ENCODE peak calls at places on chromosomes 11 and 22, in seven cellular contexts. H, O, V, C, P, W and B are unnamed samples.

GRCh38 chr22:38258895-38259294 is 13.9 kb downstream of the TMEM184B start:
- DNase-seq in H (no peak), O (no peak), V (no peak), C (no peak), P (no peak), W (no peak), B (no peak)

GRCh38 chr11:198236-198806 is 5.4 kb downstream of the SCGB1C1 start:
- DNase-seq in H (no peak), O (no peak), V (no peak), C (no peak), P (no peak), W (no peak), B (no peak)

GRCh38 chr11:78417888-78418583 is 416 bp upstream of the GAB2 start:
- DNase-seq in H (peak; percentile 94), O (peak; percentile 96), V (peak; percentile 71), C (peak; percentile 89), P (peak; percentile 62), W (peak; percentile 84), B (no peak)

GRCh38 chr11:90855531-90855930 is 632.7 kb upstream of the CHORDC1 start:
- DNase-seq in H (no peak), O (no peak), V (no peak), C (no peak), P (no peak), W (no peak), B (no peak)

GRCh38 chr11:116650052-116650451 is 122.7 kb downstream of the BUD13 start:
- DNase-seq in H (no peak), O (no peak), V (no peak), C (no peak), P (no peak), W (no peak), B (no peak)

GRCh38 chr22:40377931-40378330 is 7.5 kb downstream of the SGSM3 start:
- DNase-seq in H (no peak), O (no peak), V (no peak), C (peak; percentile 7), P (no peak), W (no peak), B (no peak)

GRCh38 chr11:129275825-129276224 is 83.7 kb upstream of the ARHGAP32 start:
- DNase-seq in H (no peak), O (no peak), V (no peak), C (no peak), P (no peak), W (no peak), B (no peak)

GRCh38 chr11:46117842-46118241 is 3.4 kb downstream of the PHF21A start:
- DNase-seq in H (no peak), O (no peak), V (no peak), C (no peak), P (no peak), W (no peak), B (no peak)

GRCh38 chr11:22390283-22390655 is 52.1 kb downstream of the SLC17A6 start:
- DNase-seq in H (no peak), O (no peak), V (no peak), C (no peak), P (no peak), W (no peak), B (no peak)

GRCh38 chr11:77086521-77087472 is 15.8 kb upstream of the OMP start:
- DNase-seq in H (peak; percentile 75), O (no peak), V (no peak), C (peak; percentile 60), P (no peak), W (no peak), B (no peak)

GRCh38 chr11:62008177-62008576 is 40.7 kb upstream of the FTH1 start:
- DNase-seq in H (no peak), O (no peak), V (no peak), C (no peak), P (no peak), W (no peak), B (no peak)

GRCh38 chr11:73453562-73453961 is 77.4 kb downstream of the RELT start:
- DNase-seq in H (no peak), O (peak; percentile 35), V (no peak), C (no peak), P (no peak), W (no peak), B (no peak)

GRCh38 chr22:21990449-21991308 is 8.1 kb upstream of the TOP3B start:
- DNase-seq in H (no peak), O (no peak), V (no peak), C (no peak), P (no peak), W (no peak), B (no peak)

GRCh38 chr11:57566564-57567209 is 785 bp downstream of the UBE2L6 start:
- DNase-seq in H (no peak), O (peak; percentile 29), V (no peak), C (no peak), P (no peak), W (peak; percentile 24), B (no peak)

GRCh38 chr11:77617892-77618291 is 19.7 kb downstream of the CLNS1A start:
- DNase-seq in H (no peak), O (peak; percentile 36), V (no peak), C (no peak), P (no peak), W (no peak), B (no peak)

GRCh38 chr11:117794772-117795629 is 2.0 kb downstream of the DSCAML1 start:
- DNase-seq in H (no peak), O (no peak), V (no peak), C (no peak), P (no peak), W (no peak), B (no peak)

GRCh38 chr22:45970709-45971388 is 6.1 kb downstream of the WNT7B start:
- DNase-seq in H (no peak), O (peak; percentile 50), V (no peak), C (no peak), P (no peak), W (no peak), B (no peak)

GRCh38 chr11:33695051-33695566 is 5.5 kb downstream of the C11orf91 start:
- DNase-seq in H (no peak), O (no peak), V (no peak), C (no peak), P (no peak), W (no peak), B (no peak)

GRCh38 chr22:39546889-39547586 is 14.5 kb upstream of the RPS19BP1 start:
- DNase-seq in H (no peak), O (no peak), V (no peak), C (no peak), P (no peak), W (no peak), B (no peak)

GRCh38 chr11:108846009-108846408 is 181.1 kb downstream of the DDX10 start:
- DNase-seq in H (no peak), O (no peak), V (no peak), C (no peak), P (no peak), W (no peak), B (no peak)

GRCh38 chr11:31690041-31690440 is 121.1 kb downstream of the PAX6 start:
- DNase-seq in H (no peak), O (peak; percentile 11), V (no peak), C (no peak), P (no peak), W (no peak), B (no peak)

GRCh38 chr11:65680192-65680743 is 17.6 kb upstream of the RELA start:
- DNase-seq in H (no peak), O (no peak), V (no peak), C (no peak), P (no peak), W (no peak), B (no peak)

GRCh38 chr11:69155302-69156198 is at the start of gene SMIM38:
- DNase-seq in H (no peak), O (no peak), V (no peak), C (no peak), P (no peak), W (no peak), B (peak; percentile 40)

GRCh38 chr11:129224538-129224937 is 32.4 kb upstream of the ARHGAP32 start:
- DNase-seq in H (no peak), O (no peak), V (no peak), C (no peak), P (no peak), W (no peak), B (no peak)

GRCh38 chr11:66207816-66208215 is 60.6 kb upstream of the RAB1B start:
- DNase-seq in H (no peak), O (no peak), V (no peak), C (no peak), P (no peak), W (no peak), B (no peak)

GRCh38 chr22:36235585-36235984 is 3.7 kb downstream of the APOL2 start:
- DNase-seq in H (no peak), O (no peak), V (no peak), C (no peak), P (no peak), W (no peak), B (no peak)

GRCh38 chr22:37569009-37569920 is 9.0 kb downstream of the CDC42EP1 start:
- DNase-seq in H (peak; percentile 88), O (no peak), V (no peak), C (peak; percentile 78), P (no peak), W (no peak), B (no peak)

GRCh38 chr11:62034045-62034355 is 66.6 kb upstream of the FTH1 start:
- DNase-seq in H (no peak), O (no peak), V (no peak), C (no peak), P (no peak), W (no peak), B (no peak)

GRCh38 chr11:66966351-66966750 is 8.2 kb upstream of the PC start:
- DNase-seq in H (peak; percentile 63), O (no peak), V (no peak), C (no peak), P (no peak), W (no peak), B (no peak)

GRCh38 chr11:131824766-131825165 is 454.4 kb downstream of the NTM start:
- DNase-seq in H (peak; percentile 45), O (peak; percentile 55), V (no peak), C (no peak), P (no peak), W (no peak), B (no peak)

GRCh38 chr11:102061276-102061675 is 14.0 kb downstream of the CFAP300 start:
- DNase-seq in H (peak; percentile 24), O (no peak), V (no peak), C (no peak), P (no peak), W (no peak), B (no peak)

GRCh38 chr22:34950480-34950879 is 115.5 kb upstream of the ISX start:
- DNase-seq in H (peak; percentile 35), O (no peak), V (no peak), C (no peak), P (no peak), W (no peak), B (no peak)